ENCODE peak calls at places on chromosomes 12 and 14, in four cellular contexts. One of them, this sample, is unnamed. For H3K36me3, the result is how much of the 10 kb centered on the place peaks cover.

GRCh38 chr12:113310489-113310888 is 24.4 kb downstream of the SLC8B1 start:
- DNase-seq in CD4-positive, CD25-positive, alpha-beta regulatory T cell: peak
- DNase-seq in testis: no peak
- DNase-seq in neural progenitor cell: no peak
- DNase-seq in this sample: no peak

GRCh38 chr12:17016116-17016864 is 410.3 kb upstream of the LMO3 start:
- DNase-seq in CD4-positive, CD25-positive, alpha-beta regulatory T cell: no peak
- DNase-seq in testis: no peak
- DNase-seq in neural progenitor cell: no peak
- DNase-seq in this sample: no peak

GRCh38 chr12:92065018-92065499 is 80.6 kb downstream of the BTG1 start:
- DNase-seq in CD4-positive, CD25-positive, alpha-beta regulatory T cell: peak
- DNase-seq in testis: no peak
- DNase-seq in neural progenitor cell: no peak
- DNase-seq in this sample: no peak

GRCh38 chr14:63928744-63929174 is 76.0 kb downstream of the SYNE2 start:
- DNase-seq in CD4-positive, CD25-positive, alpha-beta regulatory T cell: no peak
- DNase-seq in testis: no peak
- DNase-seq in neural progenitor cell: no peak
- DNase-seq in this sample: no peak

GRCh38 chr14:29618323-29619067 is 309.2 kb downstream of the PRKD1 start:
- DNase-seq in CD4-positive, CD25-positive, alpha-beta regulatory T cell: no peak
- DNase-seq in testis: no peak
- DNase-seq in neural progenitor cell: no peak
- DNase-seq in this sample: no peak

GRCh38 chr12:119998471-119999245 is 9.6 kb downstream of the BICDL1 start:
- DNase-seq in CD4-positive, CD25-positive, alpha-beta regulatory T cell: no peak
- DNase-seq in testis: no peak
- DNase-seq in neural progenitor cell: no peak
- DNase-seq in this sample: no peak

GRCh38 chr12:6070472-6071257 is 53.8 kb downstream of the VWF start:
- DNase-seq in CD4-positive, CD25-positive, alpha-beta regulatory T cell: no peak
- DNase-seq in testis: no peak
- DNase-seq in neural progenitor cell: no peak
- DNase-seq in this sample: no peak

GRCh38 chr14:24705840-24706239 is 71.8 kb upstream of the GZMB start:
- DNase-seq in CD4-positive, CD25-positive, alpha-beta regulatory T cell: no peak
- DNase-seq in testis: no peak
- DNase-seq in neural progenitor cell: no peak
- DNase-seq in this sample: no peak

GRCh38 chr12:42568952-42569916 is 20.3 kb downstream of the PRICKLE1 start:
- DNase-seq in CD4-positive, CD25-positive, alpha-beta regulatory T cell: peak
- DNase-seq in testis: no peak
- DNase-seq in neural progenitor cell: peak
- DNase-seq in this sample: no peak

GRCh38 chr14:68543516-68543915 is 249.4 kb downstream of the ZFP36L1 start:
- DNase-seq in CD4-positive, CD25-positive, alpha-beta regulatory T cell: no peak
- DNase-seq in testis: no peak
- DNase-seq in neural progenitor cell: no peak
- DNase-seq in this sample: no peak

GRCh38 chr14:96260341-96260821 is 4.4 kb downstream of the BDKRB1 start:
- DNase-seq in CD4-positive, CD25-positive, alpha-beta regulatory T cell: no peak
- DNase-seq in testis: no peak
- DNase-seq in neural progenitor cell: no peak
- DNase-seq in this sample: no peak

GRCh38 chr12:46453428-46453827 is 80.9 kb upstream of the SLC38A2 start:
- DNase-seq in CD4-positive, CD25-positive, alpha-beta regulatory T cell: no peak
- DNase-seq in testis: no peak
- DNase-seq in neural progenitor cell: no peak
- DNase-seq in this sample: no peak

GRCh38 chr14:69334576-69334975 is 63.5 kb downstream of the ERH start:
- DNase-seq in CD4-positive, CD25-positive, alpha-beta regulatory T cell: no peak
- DNase-seq in testis: no peak
- DNase-seq in neural progenitor cell: no peak
- DNase-seq in this sample: no peak

GRCh38 chr12:102043928-102044327 is 17.9 kb downstream of the WASHC3 start:
- DNase-seq in CD4-positive, CD25-positive, alpha-beta regulatory T cell: peak
- DNase-seq in testis: no peak
- DNase-seq in neural progenitor cell: no peak
- DNase-seq in this sample: no peak

GRCh38 chr14:92596328-92596943 is 82.9 kb downstream of the RIN3 start:
- DNase-seq in CD4-positive, CD25-positive, alpha-beta regulatory T cell: no peak
- DNase-seq in testis: no peak
- DNase-seq in neural progenitor cell: peak
- DNase-seq in this sample: no peak

GRCh38 chr14:91229743-91230200 is 14.7 kb downstream of the GPR68 start:
- DNase-seq in CD4-positive, CD25-positive, alpha-beta regulatory T cell: peak
- DNase-seq in testis: no peak
- DNase-seq in neural progenitor cell: no peak
- DNase-seq in this sample: no peak

DNA sequence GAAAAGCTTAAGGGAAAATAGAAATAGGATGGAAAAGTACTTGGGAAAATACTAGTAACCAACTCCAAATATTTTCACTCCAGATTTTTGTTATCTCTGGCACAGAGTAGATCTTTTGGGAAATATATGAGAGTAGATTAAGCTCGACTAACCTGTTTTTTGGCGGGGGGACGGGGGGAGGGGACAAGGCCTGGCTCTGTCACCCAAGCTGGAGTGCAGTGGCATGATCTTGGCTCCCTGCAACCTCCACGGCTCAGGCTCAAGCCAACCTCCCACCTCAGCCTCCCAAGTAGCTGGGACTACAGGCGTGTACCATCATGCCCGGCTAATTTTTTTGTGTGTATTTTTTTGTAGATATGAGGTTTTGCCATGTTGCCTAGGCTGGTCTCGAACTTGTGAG is 4.8 kb downstream of the DHRS7 start:
- DNase-seq in CD4-positive, CD25-positive, alpha-beta regulatory T cell: no peak
- DNase-seq in testis: no peak
- DNase-seq in neural progenitor cell: no peak
- DNase-seq in this sample: no peak
- H3K36me3 ChIP-seq in CD4-positive, CD25-positive, alpha-beta regulatory T cell: under half
- H3K36me3 ChIP-seq in testis: under half
- H3K36me3 ChIP-seq in neural progenitor cell: under half
- H3K36me3 ChIP-seq in this sample: under half

GRCh38 chr14:55015006-55015405 is 11.9 kb downstream of the WDHD1 start:
- DNase-seq in CD4-positive, CD25-positive, alpha-beta regulatory T cell: no peak
- DNase-seq in testis: no peak
- DNase-seq in neural progenitor cell: no peak
- DNase-seq in this sample: no peak
- H3K4me3 ChIP-seq in CD4-positive, CD25-positive, alpha-beta regulatory T cell: no peak
- H3K4me3 ChIP-seq in testis: no peak
- H3K4me3 ChIP-seq in neural progenitor cell: no peak
- H3K4me3 ChIP-seq in this sample: no peak

GRCh38 chr12:124425667-124426066 is 130.8 kb downstream of the RFLNA start:
- DNase-seq in CD4-positive, CD25-positive, alpha-beta regulatory T cell: no peak
- DNase-seq in testis: no peak
- DNase-seq in neural progenitor cell: no peak
- DNase-seq in this sample: no peak
- H3K36me3 ChIP-seq in CD4-positive, CD25-positive, alpha-beta regulatory T cell: under half
- H3K36me3 ChIP-seq in testis: under half
- H3K36me3 ChIP-seq in neural progenitor cell: under half
- H3K36me3 ChIP-seq in this sample: half or more

GRCh38 chr14:104680056-104680805 is 9.2 kb upstream of the INF2 start:
- DNase-seq in CD4-positive, CD25-positive, alpha-beta regulatory T cell: no peak
- DNase-seq in testis: no peak
- DNase-seq in neural progenitor cell: no peak
- DNase-seq in this sample: peak
- H3K4me3 ChIP-seq in CD4-positive, CD25-positive, alpha-beta regulatory T cell: no peak
- H3K4me3 ChIP-seq in testis: no peak
- H3K4me3 ChIP-seq in neural progenitor cell: no peak
- H3K4me3 ChIP-seq in this sample: no peak

DNA sequence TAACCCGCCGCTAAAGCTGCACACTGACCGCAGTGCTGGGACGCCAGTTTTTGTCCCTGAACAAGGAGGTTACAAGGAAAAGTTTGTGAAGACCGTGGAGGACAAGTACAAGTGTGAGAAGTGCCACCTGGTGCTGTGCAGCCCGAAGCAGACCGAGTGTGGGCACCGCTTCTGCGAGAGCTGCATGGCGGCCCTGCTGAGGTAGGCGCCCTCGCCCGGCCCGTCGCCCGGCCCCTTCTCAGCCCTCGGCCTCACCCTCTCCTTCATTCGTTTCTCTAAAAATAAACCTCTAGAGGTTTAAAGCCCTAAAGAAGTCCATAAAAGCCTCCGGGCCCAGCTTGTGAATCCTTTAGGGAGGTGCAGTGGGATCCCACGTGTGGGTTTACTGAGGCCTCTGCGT is 52.2 kb upstream of the AMN start:
- DNase-seq in CD4-positive, CD25-positive, alpha-beta regulatory T cell: no peak
- DNase-seq in testis: no peak
- DNase-seq in neural progenitor cell: no peak
- DNase-seq in this sample: no peak
- H3K36me3 ChIP-seq in CD4-positive, CD25-positive, alpha-beta regulatory T cell: under half
- H3K36me3 ChIP-seq in testis: under half
- H3K36me3 ChIP-seq in neural progenitor cell: under half
- H3K36me3 ChIP-seq in this sample: under half

GRCh38 chr12:52946797-52947547 is 1.9 kb upstream of the KRT18 start:
- DNase-seq in CD4-positive, CD25-positive, alpha-beta regulatory T cell: no peak
- DNase-seq in testis: no peak
- DNase-seq in neural progenitor cell: no peak
- DNase-seq in this sample: no peak
- H3K4me3 ChIP-seq in CD4-positive, CD25-positive, alpha-beta regulatory T cell: no peak
- H3K4me3 ChIP-seq in testis: no peak
- H3K4me3 ChIP-seq in neural progenitor cell: no peak
- H3K4me3 ChIP-seq in this sample: no peak